ENCODE peak calls at places on chromosomes 11 and 22, in five cellular contexts. N is H1, L is HepG2, E is K562, B is GM12878. V is an unnamed sample.

GRCh38 chr11:60528465-60528864 is 13.3 kb downstream of the MS4A13 start:
- DNase-seq in L (no peak), N (no peak), B (no peak), E (no peak), V (no peak)

GRCh38 chr11:61828629-61829407 is 718 bp downstream of the FADS2 start:
- DNase-seq in N (peak), E (no peak), L (no peak), B (no peak), V (peak)

GRCh38 chr22:40243891-40244290 is 66.2 kb downstream of the TNRC6B start:
- DNase-seq in N (no peak), E (no peak), B (no peak), L (no peak), V (no peak)

GRCh38 chr22:41181349-41182241 is 23.5 kb upstream of the L3MBTL2 start:
- DNase-seq in E (no peak), N (no peak), L (no peak), B (no peak), V (no peak)

GRCh38 chr11:9574806-9575530 is 1.5 kb downstream of the WEE1 start:
- DNase-seq in L (peak), N (peak), E (peak), B (no peak), V (peak)

GRCh38 chr22:20852076-20852475 is 6.5 kb downstream of the PI4KA start:
- DNase-seq in E (peak), B (no peak), N (no peak), L (no peak), V (no peak)

GRCh38 chr11:62449451-62449851 is 30.6 kb downstream of the SCGB1A1 start:
- DNase-seq in L (no peak), N (no peak), E (no peak), B (no peak), V (no peak)

GRCh38 chr11:26950260-26950719 is 43.6 kb upstream of the FIBIN start:
- DNase-seq in N (no peak), L (no peak), B (no peak), E (no peak), V (no peak)

GRCh38 chr11:41996558-41996957 is 537.1 kb upstream of the LRRC4C start:
- DNase-seq in B (no peak), L (no peak), E (no peak), N (no peak), V (no peak)

GRCh38 chr11:108522318-108522717 is 24.1 kb upstream of the POGLUT3 start:
- DNase-seq in B (no peak), N (no peak), E (no peak), L (no peak), V (no peak)

GRCh38 chr22:26068571-26068970 is 100.7 kb upstream of the SEZ6L start:
- DNase-seq in E (no peak), L (no peak), N (no peak), B (no peak), V (no peak)

GRCh38 chr11:12900496-12900895 is 108.6 kb upstream of the RASSF10 start:
- DNase-seq in B (no peak), L (peak), E (peak), N (no peak), V (no peak)

GRCh38 chr11:65107078-65107477 is 4.6 kb upstream of the TM7SF2 start:
- DNase-seq in B (no peak), L (no peak), N (peak), E (no peak), V (no peak)

GRCh38 chr22:35582861-35583670 is 34.1 kb downstream of the MB start:
- DNase-seq in L (peak), E (peak), B (peak), N (peak), V (peak)

GRCh38 chr11:37710031-37710430 is 1112.0 kb upstream of the RAG2 start:
- DNase-seq in B (no peak), E (no peak), N (no peak), L (no peak), V (no peak)

GRCh38 chr11:128763224-128763623 is 69.4 kb downstream of the FLI1 start:
- DNase-seq in E (no peak), L (no peak), N (no peak), B (no peak), V (no peak)
- TF ChIP-seq MAX in E (no peak), L (no peak), N (no peak), B (no peak), V (no peak)

GRCh38 chr11:34960277-34960676 is 43.9 kb downstream of the PDHX start:
- DNase-seq in L (no peak), N (no peak), E (no peak), B (no peak), V (no peak)
- TF ChIP-seq CREB1 in L (no peak), N (no peak), E (no peak), B (no peak), V (no peak)

GRCh38 chr11:20530942-20531703 is 68.3 kb upstream of the SLC6A5 start:
- DNase-seq in B (peak), E (no peak), L (no peak), N (no peak), V (no peak)
- TF ChIP-seq MAX in B (no peak), E (no peak), L (no peak), N (no peak), V (no peak)

GRCh38 chr11:72755794-72756285 is 3.6 kb upstream of the ARAP1 start:
- DNase-seq in B (no peak), N (no peak), L (no peak), E (no peak), V (no peak)

GRCh38 chr11:72758304-72758689 is 6.1 kb upstream of the ARAP1 start:
- DNase-seq in E (peak), B (no peak), L (no peak), N (no peak), V (no peak)

GRCh38 chr11:72759468-72759867 is 7.3 kb upstream of the ARAP1 start:
- DNase-seq in L (no peak), E (no peak), N (no peak), B (no peak), V (no peak)

GRCh38 chr11:72760543-72761400 is 8.6 kb upstream of the ARAP1 start:
- DNase-seq in E (no peak), N (no peak), L (no peak), B (no peak), V (no peak)

DNA sequence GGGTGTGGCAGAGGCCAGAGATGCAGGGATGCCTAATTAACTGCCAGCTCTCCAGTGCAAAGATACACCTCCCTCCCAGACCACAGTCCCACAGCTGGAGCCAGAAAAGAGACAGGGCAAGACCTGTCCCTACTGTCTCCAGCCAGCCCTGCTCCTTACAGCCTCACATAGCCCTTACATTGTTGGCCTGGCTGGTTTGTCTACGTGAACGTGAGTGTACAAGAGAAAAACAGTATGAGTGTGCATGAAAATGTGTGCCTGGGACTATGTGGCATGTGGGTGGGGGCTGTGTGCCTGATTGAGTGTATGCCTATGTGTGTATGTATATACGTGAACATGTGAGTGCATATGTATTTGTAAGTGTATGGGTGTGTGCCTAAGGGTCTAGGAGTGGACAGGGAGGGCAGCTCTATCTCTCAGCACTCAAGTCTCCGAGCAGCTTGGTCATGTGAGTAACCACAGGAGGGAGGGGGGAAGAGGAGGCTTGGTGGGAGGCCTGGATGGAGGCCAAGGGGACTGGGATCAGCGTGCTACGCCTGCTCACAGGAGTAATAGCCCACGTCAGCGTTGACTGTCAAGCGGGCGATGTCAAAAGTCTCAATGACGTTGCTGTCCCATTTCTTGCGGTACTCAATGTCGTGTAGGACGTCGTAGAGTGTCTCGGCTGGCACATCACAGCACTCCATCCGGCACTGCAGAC is 6.6 kb upstream of the ARAP1 start:
- DNase-seq in N (no peak), L (no peak), E (peak), B (no peak), V (no peak)
- TF ChIP-seq CREB1 in N (no peak), L (no peak), E (peak), B (no peak), V (no peak)

GRCh38 chr11:94067010-94067409 is 45.9 kb downstream of the HEPHL1 start:
- DNase-seq in B (no peak), N (no peak), L (no peak), E (peak), V (no peak)

DNA sequence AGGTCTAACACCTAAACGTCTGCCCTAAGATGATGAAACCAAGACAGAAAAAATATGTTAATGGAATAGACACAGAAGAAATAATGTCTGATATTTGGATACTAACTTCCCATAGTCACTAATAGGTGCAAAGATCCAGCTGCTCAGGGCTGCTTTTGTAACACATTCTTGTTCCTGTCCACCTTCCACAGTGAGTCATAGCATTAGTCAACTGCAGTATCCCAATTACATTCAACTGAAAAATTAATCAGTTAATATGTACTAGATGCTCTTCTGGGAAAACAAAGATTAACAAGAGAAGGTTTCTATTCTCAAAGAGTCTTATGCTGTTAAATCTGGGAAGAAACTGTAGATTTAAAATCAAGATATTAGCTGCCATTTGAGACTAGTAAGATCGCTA is 47.6 kb downstream of the HEPHL1 start:
- DNase-seq in L (no peak), B (no peak), E (no peak), N (no peak), V (no peak)
- TF ChIP-seq MAX in L (no peak), B (no peak), E (no peak), N (no peak), V (no peak)